ENCODE peak calls at places on chromosome 18, in nine cellular contexts. M is spleen, T is neural progenitor cell, P is choroid plexus epithelial cell, Q is HFFc6, H is kidney epithelial cell, D is A549, G is GM13977, Z is lower leg skin. U is an unnamed sample.

GRCh38 chr18:63157293-63158011 is 162.1 kb downstream of the BCL2 start:
- DNase-seq in P (no peak), T (no peak), M (no peak), G (no peak), D (no peak), Q (no peak), H (no peak), Z (no peak), U (no peak)

GRCh38 chr18:34352385-34353163 is 127.9 kb upstream of the NOL4 start:
- DNase-seq in Q (no peak), T (peak; percentile 10), M (no peak), P (peak; percentile 6), D (no peak), Z (no peak), H (no peak), G (no peak), U (peak; percentile 22)

GRCh38 chr18:70324897-70325296 is 36.1 kb downstream of the SOCS6 start:
- DNase-seq in H (no peak), Q (no peak), M (no peak), P (no peak), T (no peak), G (no peak), Z (no peak), D (no peak), U (no peak)

GRCh38 chr18:5879479-5879882 is 15.8 kb downstream of the TMEM200C start:
- DNase-seq in T (peak; percentile 31), Z (no peak), P (peak; percentile 65), G (no peak), M (no peak), D (peak; percentile 19), Q (peak; percentile 48), H (no peak), U (peak; percentile 66)

GRCh38 chr18:79935098-79935480 is 16.4 kb downstream of the SLC66A2 start:
- DNase-seq in T (no peak), Q (no peak), P (no peak), H (no peak), M (no peak), D (no peak), Z (peak; percentile 26), G (no peak), U (no peak)

GRCh38 chr18:75304678-75305557 is 94.3 kb downstream of the TSHZ1 start:
- DNase-seq in T (no peak), G (no peak), H (no peak), D (no peak), P (no peak), Q (no peak), Z (no peak), M (no peak), U (no peak)

GRCh38 chr18:32771169-32771751 is 1.6 kb downstream of the KLHL14 start:
- DNase-seq in Z (peak; percentile 84), H (no peak), Q (no peak), T (peak; percentile 65), P (peak; percentile 4), G (peak; percentile 36), D (no peak), M (peak; percentile 84), U (no peak)

GRCh38 chr18:10101293-10101701 is 187.5 kb downstream of the VAPA start:
- DNase-seq in H (no peak), Z (no peak), T (peak; percentile 11), P (no peak), D (no peak), G (no peak), M (no peak), Q (peak; percentile 11), U (peak; percentile 46)

GRCh38 chr18:26503382-26503781 is 45.0 kb downstream of the KCTD1 start:
- DNase-seq in Z (no peak), H (no peak), Q (no peak), M (no peak), T (no peak), P (peak; percentile 51), G (no peak), D (no peak), U (no peak)

GRCh38 chr18:70374154-70374553 is 85.3 kb downstream of the SOCS6 start:
- DNase-seq in Z (no peak), P (no peak), G (no peak), M (no peak), T (no peak), Q (peak; percentile 26), H (no peak), D (peak; percentile 55), U (no peak)

GRCh38 chr18:62325806-62326645 is 916 bp downstream of the TNFRSF11A start:
- DNase-seq in Z (no peak), T (peak; percentile 37), P (peak; percentile 20), M (peak; percentile 79), G (peak; percentile 51), Q (no peak), D (no peak), H (no peak), U (no peak)

GRCh38 chr18:35927431-35927830 is 45.0 kb upstream of the RMP24 start:
- DNase-seq in T (no peak), G (no peak), M (no peak), P (no peak), Z (no peak), Q (no peak), D (no peak), H (no peak), U (no peak)

GRCh38 chr18:8960740-8961657 is 141.5 kb upstream of the NDUFV2 start:
- DNase-seq in Q (peak; percentile 74), Z (no peak), H (peak; percentile 68), M (no peak), D (peak; percentile 63), G (no peak), T (no peak), P (peak; percentile 90), U (peak; percentile 81)

GRCh38 chr18:79943608-79944125 is 7.8 kb downstream of the SLC66A2 start:
- DNase-seq in T (no peak), M (peak; percentile 67), Q (no peak), G (no peak), H (no peak), P (no peak), Z (peak; percentile 81), D (no peak), U (no peak)

GRCh38 chr18:59649575-59649974 is 47.6 kb downstream of the CCBE1 start:
- DNase-seq in Z (no peak), P (peak; percentile 70), H (no peak), D (no peak), T (no peak), Q (no peak), M (no peak), G (no peak), U (no peak)

GRCh38 chr18:46756559-46757201 is at the start of gene ST8SIA5:
- DNase-seq in P (no peak), Z (no peak), M (no peak), G (peak; percentile 73), H (no peak), D (no peak), T (peak; percentile 80), Q (no peak), U (no peak)

GRCh38 chr18:74689251-74689650 is 91.6 kb downstream of the ZNF407 start:
- DNase-seq in G (no peak), D (no peak), Q (peak; percentile 71), H (no peak), T (no peak), P (peak; percentile 28), M (no peak), Z (no peak), U (peak; percentile 62)

GRCh38 chr18:35868919-35869318 is 103.6 kb upstream of the RMP24 start:
- DNase-seq in Q (no peak), D (no peak), G (no peak), P (no peak), T (no peak), M (no peak), Z (no peak), H (no peak), U (no peak)

GRCh38 chr18:43160509-43160908 is 45.0 kb upstream of the RIT2 start:
- DNase-seq in T (no peak), G (no peak), Z (no peak), Q (no peak), D (no peak), P (peak; percentile 70), M (no peak), H (no peak), U (peak; percentile 69)

GRCh38 chr18:46477425-46478011 is 179.5 kb downstream of the LOXHD1 start:
- DNase-seq in D (no peak), G (no peak), Z (peak; percentile 50), P (no peak), H (no peak), Q (no peak), M (no peak), T (no peak), U (no peak)

GRCh38 chr18:75455249-75456183 is 28.0 kb upstream of the SMIM21 start:
- DNase-seq in Z (no peak), T (peak; percentile 65), H (no peak), G (peak; percentile 19), Q (no peak), P (peak; percentile 44), M (no peak), D (no peak), U (peak; percentile 43)

GRCh38 chr18:75824661-75825060 is 397.2 kb upstream of the SMIM21 start:
- DNase-seq in H (no peak), Q (no peak), D (no peak), G (no peak), P (no peak), Z (no peak), T (no peak), M (no peak), U (no peak)

DNA sequence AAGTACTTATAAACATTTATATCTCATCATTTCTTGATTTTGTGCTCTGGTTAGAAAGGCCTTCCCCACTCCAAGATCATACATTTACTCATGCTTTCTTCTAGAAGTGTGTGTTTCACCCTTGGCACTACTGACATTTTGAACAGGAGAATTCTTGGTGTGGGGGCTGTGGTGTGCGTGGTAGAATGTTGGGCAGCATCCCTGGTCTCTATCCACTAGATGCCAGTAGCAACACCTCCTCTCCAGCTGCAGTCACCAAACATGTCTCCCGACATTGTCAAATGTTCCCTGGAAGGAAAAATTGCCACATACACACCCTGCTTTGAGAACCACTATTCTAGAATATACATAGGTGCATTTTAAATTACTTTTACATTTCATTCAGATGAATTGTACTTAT is 8.7 kb upstream of the TGIF1 start:
- DNase-seq in T (peak; percentile 51), Z (no peak), P (peak; percentile 65), Q (peak; percentile 21), D (peak; percentile 66), G (no peak), H (no peak), M (no peak), U (peak; percentile 32)
- TF ChIP-seq CTCF in T (peak; percentile 46), Z (no peak), P (peak; percentile 59), Q (peak; percentile 46), D (peak; percentile 39), G (no peak), H (peak; percentile 45), M (no peak), U (peak; percentile 35)

GRCh38 chr18:13287372-13287771 is 68.8 kb downstream of the LDLRAD4 start:
- DNase-seq in T (no peak), M (no peak), D (no peak), Z (peak; percentile 82), G (no peak), Q (no peak), H (no peak), P (no peak), U (no peak)
- TF ChIP-seq CTCF in T (no peak), M (no peak), D (no peak), Z (no peak), G (no peak), Q (no peak), H (no peak), P (no peak), U (no peak)

GRCh38 chr18:58190842-58191530 is 147.0 kb downstream of the NEDD4L start:
- DNase-seq in Z (no peak), D (no peak), H (no peak), M (no peak), G (no peak), T (no peak), P (no peak), Q (no peak), U (no peak)
- TF ChIP-seq CTCF in Z (no peak), D (no peak), H (no peak), M (no peak), G (no peak), T (no peak), P (no peak), Q (no peak), U (no peak)

GRCh38 chr18:22188551-22189267 is 19.3 kb downstream of the GATA6 start:
- DNase-seq in P (no peak), H (no peak), T (no peak), G (no peak), Z (no peak), D (no peak), M (no peak), Q (no peak), U (no peak)
- TF ChIP-seq CTCF in P (no peak), H (no peak), T (no peak), G (no peak), Z (no peak), D (no peak), M (no peak), Q (no peak), U (no peak)

U was measured in astrocyte of the spinal cord.